ENCODE peak calls at places on chromosome 3, in four cellular contexts. F is Peyer's patch, U is adrenal gland, Y is ovary. H is an unnamed sample. For H3K4me1, the result is how much of the 10 kb centered on the place peaks cover.

GRCh38 chr3:160748787-160749186 is 7.2 kb upstream of the PPM1L start:
- DNase-seq in F (no peak), U (no peak), Y (no peak), H (no peak)

GRCh38 chr3:157122116-157122515 is 37.8 kb downstream of the CCNL1 start:
- DNase-seq in F (no peak), U (no peak), Y (no peak), H (no peak)

GRCh38 chr3:66904816-66905543 is 93.1 kb upstream of the KBTBD8 start:
- DNase-seq in F (no peak), U (no peak), Y (no peak), H (no peak)

GRCh38 chr3:44511238-44511567 is 33.7 kb upstream of the ZNF445 start:
- DNase-seq in F (no peak), U (no peak), Y (no peak), H (no peak)

GRCh38 chr3:65659396-65659795 is 379.3 kb downstream of the MAGI1 start:
- DNase-seq in F (no peak), U (no peak), Y (no peak), H (no peak)

GRCh38 chr3:123834631-123835030 is 49.5 kb downstream of the MYLK start:
- DNase-seq in F (no peak), U (no peak), Y (no peak), H (no peak)

GRCh38 chr3:25540187-25540765 is 112.2 kb downstream of the RARB start:
- DNase-seq in F (no peak), U (no peak), Y (no peak), H (no peak)

GRCh38 chr3:155609586-155609985 is 135.3 kb downstream of the PLCH1 start:
- DNase-seq in F (no peak), U (no peak), Y (no peak), H (no peak)

GRCh38 chr3:47019201-47019600 is 39.7 kb downstream of the NBEAL2 start:
- DNase-seq in F (no peak), U (no peak), Y (no peak), H (no peak)

GRCh38 chr3:38960953-38961622 is 90.7 kb downstream of the SCN11A start:
- DNase-seq in F (no peak), U (peak), Y (peak), H (peak)

GRCh38 chr3:72279068-72279598 is 494.2 kb upstream of the PROK2 start:
- DNase-seq in F (no peak), U (no peak), Y (no peak), H (no peak)

GRCh38 chr3:197597335-197597734 is 41.6 kb upstream of the BDH1 start:
- DNase-seq in F (no peak), U (no peak), Y (no peak), H (no peak)

DNA sequence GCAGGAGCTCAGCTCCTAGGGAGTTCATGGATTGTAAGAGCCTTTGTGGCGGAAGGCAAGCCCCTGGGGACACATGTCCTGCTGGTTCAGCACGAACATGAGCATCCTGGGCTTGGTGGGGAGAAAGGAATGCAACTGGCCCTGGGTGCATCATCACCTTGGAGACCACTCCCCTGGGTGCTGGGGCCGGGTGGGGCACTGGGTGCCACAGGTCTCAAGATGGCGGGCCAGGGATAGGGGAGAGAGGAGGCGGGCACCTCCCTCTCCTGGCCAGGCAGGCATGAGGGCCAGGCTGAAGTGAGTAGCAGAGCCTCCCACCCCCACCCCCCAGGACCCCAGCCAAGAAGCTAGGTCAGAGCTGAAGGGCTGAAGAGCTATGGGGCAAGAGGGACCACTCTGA is 768 bp downstream of the PCBP4 start:
- DNase-seq in F (no peak), U (no peak), Y (no peak), H (no peak)
- H3K4me1 ChIP-seq in F (under half), U (under half), Y (under half), H (under half)

GRCh38 chr3:15628967-15629366 is 27.4 kb downstream of the BTD start:
- DNase-seq in F (no peak), U (no peak), Y (no peak), H (no peak)

GRCh38 chr3:15632212-15632580 is 30.7 kb downstream of the BTD start:
- DNase-seq in F (no peak), U (no peak), Y (no peak), H (no peak)

GRCh38 chr3:15630646-15631350 is 29.3 kb downstream of the BTD start:
- DNase-seq in F (no peak), U (peak), Y (no peak), H (no peak)

GRCh38 chr3:15631426-15632211 is 30.1 kb downstream of the BTD start:
- DNase-seq in F (no peak), U (no peak), Y (no peak), H (no peak)

DNA sequence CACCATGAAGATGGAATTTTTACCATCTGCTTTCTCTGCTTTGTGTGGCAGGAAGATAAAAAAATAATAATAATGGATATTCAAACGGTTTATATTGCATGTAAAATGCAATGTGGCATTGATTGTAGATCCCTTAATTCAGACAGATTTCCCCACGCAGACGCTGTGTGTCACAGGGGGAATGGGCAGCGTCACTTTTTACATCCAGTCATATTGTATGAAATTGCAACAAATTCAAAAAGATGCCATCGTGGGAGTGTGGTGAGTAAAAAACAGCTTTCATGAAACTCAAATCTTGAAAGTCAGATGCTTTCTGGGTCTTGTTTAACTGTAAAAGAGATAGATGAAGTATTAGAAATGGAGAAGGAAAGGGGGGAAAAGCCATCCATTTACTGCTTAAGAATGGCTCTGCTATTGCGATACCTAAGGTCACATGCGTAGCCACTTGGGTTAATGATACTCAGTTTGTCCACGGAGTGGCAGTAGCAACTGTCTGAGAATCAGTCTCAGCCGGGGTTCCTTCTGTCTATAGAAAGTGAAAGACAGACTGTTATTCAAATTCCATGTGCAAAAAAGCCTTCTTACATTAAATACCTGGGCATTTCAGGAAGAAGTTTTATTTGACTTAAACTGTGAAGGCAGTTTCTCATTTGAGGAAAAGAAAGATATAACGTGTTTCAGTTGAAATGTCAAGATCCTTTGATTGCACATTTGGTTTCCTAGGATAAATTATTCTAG is 28.5 kb downstream of the BTD start:
- DNase-seq in F (no peak), U (peak), Y (peak), H (no peak)
- H3K4me3 ChIP-seq in F (no peak), U (no peak), Y (no peak), H (no peak)

DNA sequence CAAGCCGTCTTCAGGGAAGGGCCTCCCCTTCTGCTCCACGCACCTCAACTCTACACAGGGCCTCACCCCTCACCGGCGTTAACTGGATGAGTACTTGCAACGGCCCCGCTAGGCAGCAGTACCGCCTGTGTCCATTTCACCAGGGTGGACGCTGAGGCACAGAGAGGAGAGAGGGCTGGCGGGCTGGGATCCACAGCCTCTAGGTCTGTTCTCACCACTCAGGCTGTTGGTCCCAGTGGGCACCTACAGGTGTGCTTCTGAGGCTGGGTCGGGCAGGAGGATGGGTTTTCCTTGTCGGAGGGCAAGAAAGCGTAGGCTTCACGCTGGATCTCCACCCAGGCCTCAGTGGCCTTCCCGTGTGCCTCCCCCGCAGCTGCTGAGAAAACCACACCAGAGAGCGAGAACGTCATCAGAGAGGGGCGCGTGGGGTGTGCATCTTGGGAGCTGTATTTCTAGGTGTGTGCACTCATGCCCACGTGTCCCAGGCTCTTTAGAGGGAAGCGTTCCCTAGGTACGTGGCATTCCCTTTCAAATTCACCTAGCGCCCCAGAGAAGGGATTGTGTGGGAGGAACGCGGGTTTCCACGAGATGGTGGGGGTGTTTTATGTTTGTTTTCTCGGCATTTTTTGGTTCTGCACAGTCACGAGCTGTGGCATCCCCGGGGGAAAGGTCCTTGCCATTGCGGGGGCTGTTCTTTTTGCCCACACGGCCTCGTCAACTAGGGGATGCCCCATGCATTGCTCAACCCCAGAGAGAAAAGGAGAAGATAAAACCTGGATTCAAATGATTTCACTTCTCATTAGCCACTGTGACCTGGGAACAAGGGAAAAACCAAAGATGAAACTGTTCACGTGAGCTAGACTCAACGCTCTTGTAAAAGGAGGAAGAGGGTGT is 67.7 kb downstream of the MGLL start:
- DNase-seq in F (no peak), U (no peak), Y (no peak), H (no peak)
- TF ChIP-seq POLR2A in F (no peak), U (no peak), Y (no peak), H (no peak)

DNA sequence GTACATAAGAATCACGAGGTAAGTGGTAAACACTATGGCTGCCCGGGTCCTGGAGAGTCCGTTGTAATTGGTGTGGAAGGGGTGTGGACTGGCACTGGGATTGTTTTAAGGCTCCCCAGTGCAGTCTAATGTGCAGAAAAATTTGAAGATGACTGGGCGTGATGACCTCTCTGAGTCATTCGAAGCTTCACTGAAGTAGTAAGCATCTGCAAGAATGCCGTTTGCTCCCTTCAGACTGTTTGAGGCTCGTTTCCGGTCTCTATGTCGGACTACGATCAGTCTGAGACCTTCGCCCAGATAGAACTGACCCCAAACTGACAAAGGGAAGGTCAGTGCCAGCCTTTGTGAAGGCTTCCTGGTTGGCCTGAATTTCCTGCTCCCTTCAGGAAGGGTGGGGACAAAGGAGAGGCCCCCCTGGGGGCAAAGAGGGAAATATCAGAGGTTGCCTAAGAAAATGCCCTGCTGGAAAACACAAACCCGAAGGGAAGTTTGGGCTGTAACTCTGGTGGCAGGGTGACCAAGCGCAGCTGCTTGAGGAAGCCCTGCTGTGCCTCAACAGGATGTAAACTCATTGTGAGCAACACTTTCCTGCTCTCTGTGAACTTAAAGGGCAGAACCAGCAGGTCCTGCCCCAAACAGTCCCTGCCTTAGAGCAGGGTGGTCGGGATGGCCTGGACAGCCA is 34.6 kb downstream of the BTD start:
- DNase-seq in F (no peak), U (peak), Y (no peak), H (no peak)
- H3K4me1 ChIP-seq in F (under half), U (under half), Y (under half), H (under half)

GRCh38 chr3:11717301-11717700 is 73.6 kb upstream of the VGLL4 start:
- DNase-seq in F (no peak), U (no peak), Y (no peak), H (no peak)
- H3K4me3 ChIP-seq in F (no peak), U (no peak), Y (no peak), H (no peak)

GRCh38 chr3:5438011-5438355 is 250.5 kb downstream of the EDEM1 start:
- DNase-seq in F (no peak), U (no peak), Y (no peak), H (no peak)
- TF ChIP-seq POLR2A in F (no peak), U (no peak), Y (no peak), H (no peak)

DNA sequence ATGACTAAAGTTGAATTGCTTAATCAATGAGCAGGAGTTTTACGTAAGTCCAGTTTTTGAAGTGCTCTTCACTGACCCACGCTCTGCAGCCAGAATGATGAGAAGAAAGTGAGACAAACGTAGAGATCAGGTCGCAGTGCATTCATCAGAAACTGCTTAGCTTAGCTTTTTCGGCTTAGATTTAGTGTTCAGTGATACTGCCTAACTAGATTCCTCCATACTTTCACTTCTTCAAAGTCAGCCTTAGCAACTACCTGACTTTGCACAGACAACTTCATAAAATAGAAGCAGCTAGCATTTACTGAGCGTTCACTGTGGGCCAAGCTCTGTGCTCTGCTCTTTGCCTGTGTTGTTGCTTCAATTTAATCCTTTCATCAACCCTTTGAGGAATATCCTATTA is 116.1 kb downstream of the KCNH8 start:
- DNase-seq in F (no peak), U (no peak), Y (no peak), H (no peak)
- H3K4me1 ChIP-seq in F (under half), U (under half), Y (under half), H (under half)